ENCODE peak calls at places on chromosomes 2 and 18, in four cellular contexts. I, Y, T and N are unnamed samples.

GRCh38 chr18:3584897-3585460 is 135.0 kb downstream of the TGIF1 start:
- DNase-seq in I (peak), T (no peak), Y (no peak), N (peak)

GRCh38 chr2:64359892-64360657 is 93.9 kb upstream of the LGALSL start:
- DNase-seq in T (peak), I (peak), Y (peak), N (peak)

GRCh38 chr2:134372611-134373131 is 118.8 kb downstream of the MGAT5 start:
- DNase-seq in I (no peak), Y (no peak), T (no peak), N (peak)

GRCh38 chr2:34012728-34013302 is 413.7 kb upstream of the FAM98A start:
- DNase-seq in I (peak), T (no peak), Y (peak), N (peak)

GRCh38 chr2:46829240-46829970 is 86.2 kb downstream of the MCFD2 start:
- DNase-seq in T (no peak), I (no peak), Y (no peak), N (no peak)

GRCh38 chr2:221494556-221494955 is 77.5 kb downstream of the EPHA4 start:
- DNase-seq in I (no peak), T (no peak), Y (no peak), N (peak)

GRCh38 chr2:241894681-241895426 is 25.3 kb downstream of the RTP5 start:
- DNase-seq in I (no peak), T (no peak), Y (no peak), N (no peak)

GRCh38 chr2:68907232-68907922 is 36.2 kb upstream of the BMP10 start:
- DNase-seq in I (peak), T (no peak), Y (no peak), N (peak)

GRCh38 chr2:10665833-10666232 is 23.9 kb downstream of the NOL10 start:
- DNase-seq in Y (no peak), T (no peak), I (no peak), N (no peak)

GRCh38 chr2:222613715-222614331 is 42.1 kb downstream of the FARSB start:
- DNase-seq in I (peak), Y (no peak), T (no peak), N (peak)

GRCh38 chr2:143907801-143908200 is 612.1 kb downstream of the ZEB2 start:
- DNase-seq in Y (no peak), I (no peak), T (no peak), N (no peak)

GRCh38 chr2:190607657-190608357 is 41.1 kb upstream of the NAB1 start:
- DNase-seq in I (no peak), Y (no peak), T (no peak), N (peak)

GRCh38 chr2:25685030-25685429 is 11.7 kb upstream of the DTNB start:
- DNase-seq in T (no peak), Y (no peak), I (no peak), N (no peak)

GRCh38 chr2:43609304-43609883 is 13.6 kb upstream of the THADA start:
- DNase-seq in Y (peak), T (no peak), I (peak), N (peak)

GRCh38 chr2:151805961-151806360 is 22.3 kb downstream of the ARL5A start:
- DNase-seq in Y (no peak), I (no peak), T (no peak), N (no peak)

GRCh38 chr2:183224933-183225332 is 100.7 kb downstream of the NUP35 start:
- DNase-seq in T (no peak), I (no peak), Y (no peak), N (no peak)

GRCh38 chr2:223582001-223582400 is 20.2 kb downstream of the SCG2 start:
- DNase-seq in Y (no peak), I (no peak), T (no peak), N (no peak)

GRCh38 chr2:105779394-105779793 is 34.7 kb downstream of the NCK2 start:
- DNase-seq in T (no peak), Y (no peak), I (no peak), N (no peak)

GRCh38 chr18:51724790-51725721 is 527.6 kb upstream of the MEX3C start:
- DNase-seq in T (no peak), I (no peak), Y (no peak), N (no peak)

GRCh38 chr2:26495705-26496271 is 17.9 kb upstream of the OTOF start:
- DNase-seq in T (no peak), I (no peak), Y (no peak), N (no peak)

GRCh38 chr2:53286336-53286735 is 481.3 kb upstream of the CHAC2 start:
- DNase-seq in I (no peak), T (no peak), Y (no peak), N (peak)

GRCh38 chr2:64601027-64601767 is 52.5 kb downstream of the SERTAD2 start:
- DNase-seq in T (no peak), Y (no peak), I (no peak), N (no peak)

GRCh38 chr2:217520361-217521010 is 482.3 kb downstream of the TNS1 start:
- DNase-seq in I (no peak), Y (no peak), T (no peak), N (peak)

GRCh38 chr2:27756544-27757498 is 14.7 kb upstream of the MRPL33 start:
- DNase-seq in T (no peak), Y (no peak), I (no peak), N (no peak)

GRCh38 chr2:177229448-177230242 is 17.1 kb downstream of the HNRNPA3 start:
- DNase-seq in Y (no peak), I (no peak), T (no peak), N (no peak)

GRCh38 chr2:38601463-38602135 is 1.1 kb downstream of the HNRNPLL start:
- DNase-seq in I (no peak), Y (no peak), T (no peak), N (peak)

GRCh38 chr2:196208915-196209314 is 37.5 kb upstream of the STK17B start:
- DNase-seq in Y (no peak), T (no peak), I (no peak), N (peak)

GRCh38 chr2:12201369-12201768 is 454.9 kb downstream of the LPIN1 start:
- DNase-seq in I (no peak), T (no peak), Y (no peak), N (no peak)

GRCh38 chr18:57659463-57660102 is 37.9 kb upstream of the NARS1 start:
- DNase-seq in Y (no peak), I (no peak), T (no peak), N (no peak)

GRCh38 chr2:145038041-145038525 is 518.2 kb upstream of the ZEB2 start:
- DNase-seq in I (no peak), Y (no peak), T (no peak), N (no peak)

GRCh38 chr2:157662401-157662800 is 33.7 kb upstream of the ACVR1C start:
- DNase-seq in T (no peak), I (no peak), Y (no peak), N (peak)

GRCh38 chr18:58583569-58583968 is 45.3 kb downstream of the ALPK2 start:
- DNase-seq in Y (no peak), I (no peak), T (no peak), N (no peak)

GRCh38 chr2:174035981-174036742 is 71.0 kb upstream of the SP3 start:
- DNase-seq in Y (no peak), T (peak), I (peak), N (peak)

GRCh38 chr2:154941379-154941778 is 242.9 kb downstream of the KCNJ3 start:
- DNase-seq in Y (no peak), I (no peak), T (no peak), N (no peak)

GRCh38 chr2:73982140-73982617 is 2.5 kb upstream of the TET3 start:
- DNase-seq in Y (no peak), I (no peak), T (no peak), N (peak)

GRCh38 chr2:192016265-192016664 is 169.4 kb upstream of the CAVIN2 start:
- DNase-seq in I (no peak), T (no peak), Y (no peak), N (peak)

GRCh38 chr2:101305492-101306123 is 2.9 kb downstream of the RNF149 start:
- DNase-seq in T (no peak), I (no peak), Y (no peak), N (peak)

GRCh38 chr2:223102040-223102899 is 50.3 kb downstream of the KCNE4 start:
- DNase-seq in Y (no peak), I (no peak), T (no peak), N (no peak)